ENCODE peak calls at places on chromosome 1, in seven cellular contexts. F is C1 segment of cervical spinal cord; R is GM12878; D is CD8-positive, alpha-beta T cell; U is stimulated activated CD4-positive, alpha-beta T cell treated with anti-CD3 and anti-CD28 coated beads, TNF-alpha, amount 100 ng/mL, for 1 hour; C is hepatocyte; W is WTC11. Y is an unnamed sample.

GRCh38 chr1:29700522-29700921 is 464.2 kb downstream of the PTPRU start:
- DNase-seq in F (no peak), R (no peak), D (no peak), U (no peak), C (no peak), W (no peak), Y (no peak)

GRCh38 chr1:231242516-231243198 is 1.6 kb downstream of the GNPAT start:
- DNase-seq in F (no peak), R (no peak), D (no peak), U (no peak), C (no peak), W (no peak), Y (peak; percentile 30)

GRCh38 chr1:200042119-200042436 is 14.6 kb downstream of the NR5A2 start:
- DNase-seq in F (no peak), R (no peak), D (no peak), U (no peak), C (no peak), W (no peak), Y (no peak)

GRCh38 chr1:46256523-46256922 is 9.0 kb downstream of the RAD54L start:
- DNase-seq in F (no peak), R (no peak), D (no peak), U (no peak), C (no peak), W (no peak), Y (no peak)

GRCh38 chr1:182317489-182318180 is 74.0 kb downstream of the GLUL start:
- DNase-seq in F (no peak), R (no peak), D (no peak), U (no peak), C (no peak), W (no peak), Y (no peak)

GRCh38 chr1:179166663-179167417 is 62.6 kb downstream of the ABL2 start:
- DNase-seq in F (no peak), R (no peak), D (no peak), U (no peak), C (no peak), W (no peak), Y (no peak)

GRCh38 chr1:234309598-234310459 is 63.4 kb upstream of the COA6 start:
- DNase-seq in F (no peak), R (no peak), D (peak; percentile 63), U (peak; percentile 39), C (peak; percentile 83), W (peak; percentile 80), Y (peak; percentile 76)

GRCh38 chr1:39213511-39214002 is 9.1 kb downstream of the MACF1 start:
- DNase-seq in F (no peak), R (no peak), D (no peak), U (no peak), C (peak; percentile 23), W (no peak), Y (peak; percentile 48)

GRCh38 chr1:117695796-117696505 is 90.1 kb downstream of the TENT5C start:
- DNase-seq in F (no peak), R (no peak), D (no peak), U (no peak), C (peak; percentile 73), W (no peak), Y (peak; percentile 76)

GRCh38 chr1:227913446-227913968 is 34.2 kb downstream of the WNT9A start:
- DNase-seq in F (no peak), R (no peak), D (no peak), U (no peak), C (no peak), W (no peak), Y (no peak)

GRCh38 chr1:225612265-225612664 is 40.7 kb downstream of the ENAH start:
- DNase-seq in F (no peak), R (no peak), D (no peak), U (no peak), C (peak; percentile 31), W (no peak), Y (no peak)